ENCODE peak calls at places on chromosomes 5 and 9, in eight cellular contexts. Q is astrocyte of the cerebellum, D is HCT116, B is stomach, R is A549, H is gastrocnemius medialis, F is mucosa of descending colon, C is choroid plexus epithelial cell. X is an unnamed sample.

GRCh38 chr5:132258102-132259060 is 885 bp downstream of the PDLIM4 start:
- DNase-seq in F (no peak), R (no peak), B (no peak), Q (no peak), H (peak; percentile 13), D (no peak), C (peak; percentile 64), X (no peak)

GRCh38 chr9:419571-420156 is 205.0 kb downstream of the DOCK8 start:
- DNase-seq in C (peak; percentile 33), Q (peak; percentile 82), D (no peak), F (no peak), H (no peak), R (no peak), B (peak; percentile 28), X (no peak)

GRCh38 chr5:11564716-11565115 is 339.5 kb downstream of the CTNND2 start:
- DNase-seq in B (no peak), C (no peak), Q (peak; percentile 8), F (no peak), R (no peak), D (no peak), H (no peak), X (no peak)

GRCh38 chr9:133119461-133120342 is 1.3 kb downstream of the RALGDS start:
- DNase-seq in R (no peak), Q (no peak), B (no peak), D (no peak), C (peak; percentile 13), H (peak; percentile 59), F (peak; percentile 50), X (no peak)

GRCh38 chr9:124222918-124223720 is 34.6 kb upstream of the NEK6 start:
- DNase-seq in C (peak; percentile 52), F (peak; percentile 89), B (peak; percentile 95), R (no peak), H (peak; percentile 62), Q (no peak), D (no peak), X (peak; percentile 84)

GRCh38 chr9:89674667-89675402 is 70.0 kb downstream of the GADD45G start:
- DNase-seq in Q (no peak), C (no peak), R (no peak), B (peak; percentile 59), H (peak; percentile 72), D (no peak), F (peak; percentile 70), X (no peak)

GRCh38 chr9:118614011-118614410 is 755.2 kb downstream of the BRINP1 start:
- DNase-seq in R (no peak), D (no peak), F (no peak), H (no peak), C (no peak), Q (no peak), B (no peak), X (no peak)

GRCh38 chr5:113057437-113058052 is 80.9 kb downstream of the DCP2 start:
- DNase-seq in C (no peak), R (no peak), H (no peak), Q (no peak), F (no peak), B (no peak), D (no peak), X (no peak)

GRCh38 chr9:79382468-79382867 is 189.3 kb upstream of the TLE4 start:
- DNase-seq in D (no peak), F (no peak), B (no peak), H (no peak), R (no peak), Q (no peak), C (no peak), X (no peak)

GRCh38 chr5:72378636-72379289 is 58.6 kb downstream of the PTCD2 start:
- DNase-seq in Q (peak; percentile 54), H (peak; percentile 78), R (peak; percentile 54), D (no peak), B (no peak), F (no peak), C (peak; percentile 93), X (peak; percentile 78)

GRCh38 chr5:146345578-146346366 is 7.1 kb downstream of the POU4F3 start:
- DNase-seq in R (no peak), Q (no peak), B (no peak), H (no peak), C (no peak), F (no peak), D (no peak), X (no peak)

GRCh38 chr9:120350596-120350995 is 229.4 kb downstream of the CDK5RAP2 start:
- DNase-seq in R (no peak), C (no peak), F (no peak), D (no peak), H (no peak), B (no peak), Q (no peak), X (no peak)

GRCh38 chr9:120351106-120351505 is 228.9 kb downstream of the CDK5RAP2 start:
- DNase-seq in H (no peak), Q (no peak), B (no peak), R (no peak), F (no peak), C (no peak), D (no peak), X (no peak)

GRCh38 chr9:120353501-120353900 is 226.5 kb downstream of the CDK5RAP2 start:
- DNase-seq in H (no peak), Q (no peak), F (no peak), B (no peak), R (no peak), C (peak; percentile 55), D (no peak), X (no peak)

GRCh38 chr9:120345379-120345778 is 234.6 kb downstream of the CDK5RAP2 start:
- DNase-seq in F (no peak), H (no peak), R (no peak), Q (no peak), B (no peak), D (no peak), C (no peak), X (no peak)

GRCh38 chr9:120348951-120349429 is 231.0 kb downstream of the CDK5RAP2 start:
- DNase-seq in D (peak; percentile 31), F (no peak), Q (peak; percentile 13), H (no peak), R (peak; percentile 73), C (peak; percentile 75), B (peak; percentile 30), X (no peak)
- H3K4me3 ChIP-seq in D (no peak overlapping the region), F (no peak overlapping the region), Q (no peak overlapping the region), H (no peak overlapping the region), R (no peak overlapping the region), C (peak overlapping the region; percentile 13), B (no peak overlapping the region), X (no peak overlapping the region)

GRCh38 chr5:171852255-171852681 is 66.7 kb downstream of the SMIM23 start:
- DNase-seq in R (no peak), D (no peak), B (no peak), F (no peak), H (no peak), Q (no peak), C (no peak), X (no peak)

GRCh38 chr5:171849585-171850353 is 64.2 kb downstream of the SMIM23 start:
- DNase-seq in B (no peak), Q (no peak), F (no peak), C (no peak), R (no peak), H (no peak), D (no peak), X (no peak)

GRCh38 chr5:171848911-171849520 is 63.4 kb downstream of the SMIM23 start:
- DNase-seq in Q (no peak), C (no peak), B (no peak), D (no peak), F (no peak), R (no peak), H (no peak), X (no peak)

GRCh38 chr5:171851251-171851650 is 65.6 kb downstream of the SMIM23 start:
- DNase-seq in F (no peak), B (no peak), H (no peak), Q (no peak), C (no peak), R (no peak), D (no peak), X (no peak)

GRCh38 chr5:171850354-171850947 is 64.8 kb downstream of the SMIM23 start:
- DNase-seq in D (peak; percentile 31), H (peak; percentile 32), F (no peak), R (peak; percentile 33), Q (no peak), B (no peak), C (no peak), X (peak; percentile 50)
- TF ChIP-seq CTCF in D (peak; percentile 80), H (no peak), F (no peak), R (peak; percentile 53), Q (peak; percentile 39), B (no peak), C (peak; percentile 64), X (no peak)

GRCh38 chr5:122130152-122130551 is 806 bp downstream of the ZNF474 start:
- DNase-seq in Q (no peak), R (no peak), C (peak; percentile 31), H (no peak), D (no peak), B (no peak), F (no peak), X (no peak)

GRCh38 chr5:122126177-122126701 is 3.1 kb upstream of the ZNF474 start:
- DNase-seq in C (peak; percentile 31), R (no peak), D (no peak), B (no peak), Q (peak; percentile 64), F (no peak), H (no peak), X (no peak)

GRCh38 chr5:122126711-122127385 is 2.5 kb upstream of the ZNF474 start:
- DNase-seq in B (no peak), R (no peak), C (peak; percentile 51), Q (no peak), H (no peak), D (no peak), F (no peak), X (peak; percentile 69)

GRCh38 chr5:122124766-122125165 is 4.6 kb upstream of the ZNF474 start:
- DNase-seq in C (no peak), D (no peak), B (no peak), H (no peak), R (no peak), Q (no peak), F (no peak), X (no peak)

GRCh38 chr5:122129332-122129731 is at the start of gene ZNF474:
- DNase-seq in C (peak; percentile 99), B (no peak), D (peak; percentile 28), H (no peak), F (no peak), R (no peak), Q (peak; percentile 98), X (peak; percentile 74)
- H3K4me3 ChIP-seq in C (no peak within 1 kb of the TSS), B (no peak within 1 kb of the TSS), D (no peak within 1 kb of the TSS), H (no peak within 1 kb of the TSS), F (no peak within 1 kb of the TSS), R (no peak within 1 kb of the TSS), Q (no peak within 1 kb of the TSS), X (no peak within 1 kb of the TSS)

DNA sequence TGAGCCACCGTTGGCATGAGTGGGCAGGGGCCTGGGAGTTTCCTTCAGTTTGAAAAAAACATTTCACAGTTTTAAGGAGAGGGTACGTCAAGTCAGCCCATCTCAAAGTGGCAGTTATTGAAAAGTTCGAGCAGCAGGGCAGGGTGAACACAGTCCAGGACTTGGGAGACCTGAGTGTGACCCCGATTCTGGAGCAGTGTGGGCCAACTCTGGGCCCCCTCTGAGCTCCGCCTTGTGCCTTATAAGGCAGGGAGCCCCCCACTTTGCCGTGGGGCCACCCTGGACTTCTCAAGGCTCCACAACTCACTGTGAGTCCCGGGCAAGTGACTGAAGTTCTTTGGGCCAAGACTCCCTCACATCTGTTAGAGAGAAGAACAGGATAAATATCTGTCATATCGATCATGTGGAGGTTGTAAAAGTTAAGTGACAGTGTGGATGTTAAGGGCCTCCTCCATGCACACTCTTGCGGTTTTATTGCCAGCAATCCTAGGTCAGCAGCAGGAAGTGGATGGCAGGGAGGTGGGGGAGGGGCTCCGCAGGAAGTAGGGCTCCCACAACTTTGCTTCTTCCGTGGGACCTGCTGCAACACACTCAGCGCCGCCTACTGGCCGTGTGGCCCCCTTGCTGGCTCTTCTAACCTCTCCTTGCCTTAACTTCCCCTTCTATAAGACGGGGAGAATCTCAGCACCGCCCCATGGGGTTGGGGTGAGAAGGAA is 38.4 kb downstream of the HRH2 start:
- DNase-seq in B (peak; percentile 66), F (peak; percentile 73), C (peak; percentile 7), D (peak; percentile 76), H (peak; percentile 56), Q (no peak), R (peak; percentile 29), X (peak; percentile 85)
- TF ChIP-seq CTCF in B (peak; percentile 18), F (peak; percentile 22), C (peak; percentile 23), D (peak; percentile 93), H (no peak), Q (peak; percentile 13), R (peak; percentile 50), X (peak; percentile 31)

X was measured in tibial artery.